ENCODE peak calls at places on chromosomes 4 and X, in nine cellular contexts. H is tibial nerve, O is gastrocnemius medialis, E is A549, V is mammary epithelial cell, P is dorsolateral prefrontal cortex, M is SJCRH30, D is substantia nigra, Q is testis. A is an unnamed sample.

GRCh38 chr4:40316782-40317635 is 18.1 kb upstream of the CHRNA9 start:
- DNase-seq in P (no peak), Q (peak; percentile 46), V (peak; percentile 88), E (no peak), O (no peak), H (peak; percentile 42), M (peak; percentile 47), D (no peak), A (no peak)

GRCh38 chr4:88040707-88041106 is 33.3 kb downstream of the PKD2 start:
- DNase-seq in O (no peak), M (no peak), Q (no peak), P (no peak), E (no peak), V (no peak), D (no peak), H (no peak), A (no peak)

GRCh38 chr4:141524116-141524515 is 112.3 kb upstream of the IL15 start:
- DNase-seq in O (no peak), D (no peak), M (no peak), V (no peak), P (no peak), H (no peak), E (no peak), Q (no peak), A (no peak)

GRCh38 chr4:150582881-150583286 is 933 bp downstream of the MAB21L2 start:
- DNase-seq in H (no peak), P (peak; percentile 41), V (no peak), Q (no peak), E (no peak), M (no peak), D (no peak), O (no peak), A (no peak)

GRCh38 chrX:97898798-97899197 is 1015.1 kb downstream of the RPA4 start:
- DNase-seq in O (no peak), M (no peak), V (no peak), D (no peak), H (no peak), E (no peak), Q (no peak), P (no peak), A (no peak)

GRCh38 chr4:123390846-123391456 is 5.6 kb upstream of the SPRY1 start:
- DNase-seq in V (no peak), O (no peak), Q (no peak), P (no peak), E (no peak), D (no peak), H (no peak), M (no peak), A (no peak)

GRCh38 chrX:12332786-12333347 is 194.6 kb downstream of the FRMPD4 start:
- DNase-seq in E (no peak), Q (no peak), V (no peak), O (no peak), D (no peak), P (no peak), M (no peak), H (no peak), A (no peak)

GRCh38 chr4:128355301-128355700 is 67.7 kb upstream of the PGRMC2 start:
- DNase-seq in E (peak; percentile 15), Q (no peak), P (no peak), O (no peak), M (no peak), H (no peak), V (no peak), D (no peak), A (no peak)

GRCh38 chr4:8383451-8384160 is 56.9 kb downstream of the ACOX3 start:
- DNase-seq in V (no peak), P (no peak), E (no peak), D (no peak), M (peak; percentile 88), Q (peak; percentile 19), O (no peak), H (no peak), A (no peak)

GRCh38 chrX:123961268-123962005 is at the start of gene STAG2:
- DNase-seq in E (peak; percentile 71), Q (peak; percentile 83), M (peak; percentile 94), V (peak; percentile 71), D (peak; percentile 72), H (peak; percentile 78), O (peak; percentile 82), P (peak; percentile 78), A (peak; percentile 70)

GRCh38 chr4:158333820-158334219 is 123.5 kb downstream of the TMEM144 start:
- DNase-seq in O (no peak), E (no peak), H (no peak), P (no peak), Q (no peak), D (no peak), V (no peak), M (no peak), A (no peak)

GRCh38 chrX:15882704-15883539 is 28.3 kb upstream of the AP1S2 start:
- DNase-seq in P (no peak), H (no peak), O (no peak), V (peak; percentile 60), E (no peak), Q (no peak), D (no peak), M (peak; percentile 4), A (no peak)

GRCh38 chrX:30504309-30504708 is 73.3 kb downstream of the TASL start:
- DNase-seq in Q (no peak), D (no peak), V (peak; percentile 8), O (no peak), E (no peak), P (no peak), H (no peak), M (no peak), A (no peak)

GRCh38 chrX:19564606-19565005 is 49.3 kb upstream of the MAP3K15 start:
- DNase-seq in Q (no peak), H (no peak), M (no peak), V (no peak), P (no peak), D (no peak), E (no peak), O (no peak), A (no peak)
- H3K27ac ChIP-seq in Q (no peak overlapping the region), H (no peak overlapping the region), M (no peak overlapping the region), V (no peak overlapping the region), P (no peak overlapping the region), D (no peak overlapping the region), E (no peak overlapping the region), O (no peak overlapping the region), A (no peak overlapping the region)

GRCh38 chr4:65546882-65547281 is 123.4 kb downstream of the EPHA5 start:
- DNase-seq in D (no peak), H (no peak), O (no peak), V (no peak), E (no peak), P (no peak), Q (no peak), M (no peak), A (no peak)

GRCh38 chr4:65550500-65550899 is 119.8 kb downstream of the EPHA5 start:
- DNase-seq in V (no peak), M (no peak), D (no peak), H (no peak), E (no peak), Q (no peak), O (no peak), P (no peak), A (no peak)

DNA sequence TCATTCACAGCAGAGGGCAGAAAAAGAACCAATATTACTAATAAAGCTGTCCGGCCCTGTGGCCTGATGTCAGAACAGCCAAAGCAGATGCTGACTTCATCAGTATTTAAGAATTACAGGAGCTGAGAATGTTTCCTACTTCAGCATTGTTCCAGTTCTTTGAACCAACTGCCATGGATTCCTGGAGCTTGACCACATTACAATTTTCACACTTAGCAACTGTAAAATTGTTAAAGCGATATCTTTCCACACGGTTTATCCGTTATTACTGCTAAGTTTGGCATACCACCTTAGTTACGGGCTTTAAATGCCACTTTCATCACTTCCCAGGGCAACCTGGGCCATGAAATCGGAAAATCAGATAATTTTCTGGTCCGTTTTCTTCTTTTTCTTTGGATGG is 118.2 kb downstream of the EPHA5 start:
- DNase-seq in O (no peak), Q (no peak), P (no peak), M (peak; percentile 29), D (no peak), V (no peak), H (no peak), E (no peak), A (no peak)
- H3K27ac ChIP-seq in O (no peak overlapping the region), Q (no peak overlapping the region), P (no peak overlapping the region), M (peak overlapping the region; percentile 65), D (no peak overlapping the region), V (no peak overlapping the region), H (no peak overlapping the region), E (no peak overlapping the region), A (no peak overlapping the region)

DNA sequence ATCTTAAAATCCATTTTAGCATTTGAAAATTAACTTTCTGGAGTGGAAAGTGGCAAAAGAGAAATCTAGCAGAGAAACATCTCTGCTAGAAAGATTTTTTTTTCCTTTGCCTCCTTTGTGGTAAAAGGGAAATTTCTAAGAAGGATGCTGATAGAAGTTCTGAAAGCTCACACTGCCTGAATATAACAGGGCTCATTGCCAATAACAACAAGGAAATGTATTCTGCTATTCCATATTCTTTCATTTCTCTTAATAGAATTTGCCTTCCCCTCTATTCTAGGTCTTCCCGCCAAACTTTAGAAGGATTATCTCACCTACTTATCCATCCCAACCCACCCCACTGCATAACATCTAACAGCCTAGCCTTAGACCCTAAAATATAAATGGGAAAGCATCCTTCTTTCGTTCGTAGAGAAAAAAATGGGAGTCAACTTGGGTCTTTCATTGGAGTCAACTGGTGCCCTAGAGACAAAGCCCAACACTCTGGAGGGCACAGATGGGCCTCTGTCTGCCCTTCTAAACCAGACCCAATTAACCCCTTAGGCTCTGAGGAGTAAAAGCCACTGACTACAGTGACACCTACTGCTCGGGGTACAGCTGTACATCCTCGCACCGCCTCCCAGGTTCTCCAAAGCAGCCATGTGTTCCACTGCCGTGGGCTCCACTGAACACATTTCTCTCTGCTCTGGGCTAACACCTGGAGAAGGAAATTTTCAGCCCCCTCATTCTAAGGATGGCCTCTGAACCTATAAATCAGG is 103.9 kb downstream of the MAML3 start:
- DNase-seq in E (peak; percentile 53), M (no peak), V (no peak), H (no peak), P (no peak), Q (peak; percentile 32), D (no peak), O (no peak), A (no peak)
- H3K27ac ChIP-seq in E (peak overlapping the region; percentile 88), M (no peak overlapping the region), V (no peak overlapping the region), H (no peak overlapping the region), P (no peak overlapping the region), Q (peak overlapping the region; percentile 68), D (no peak overlapping the region), O (peak overlapping the region; percentile 21), A (no peak overlapping the region)

GRCh38 chrX:1500701-1501624 is 36.0 kb downstream of the P2RY8 start:
- DNase-seq in H (no peak), O (no peak), Q (no peak), D (no peak), M (no peak), E (no peak), V (no peak), P (peak; percentile 10), A (no peak)

GRCh38 chrX:1502241-1502640 is 34.7 kb downstream of the P2RY8 start:
- DNase-seq in O (no peak), Q (no peak), M (no peak), D (no peak), V (no peak), P (peak; percentile 2), E (no peak), H (no peak), A (no peak)

GRCh38 chrX:1507511-1508463 is 29.2 kb downstream of the P2RY8 start:
- DNase-seq in Q (no peak), V (peak; percentile 15), E (no peak), H (no peak), M (no peak), P (no peak), O (no peak), D (no peak), A (no peak)

GRCh38 chrX:1506916-1507315 is 30.1 kb downstream of the P2RY8 start:
- DNase-seq in O (no peak), E (no peak), M (no peak), D (no peak), P (no peak), Q (no peak), H (no peak), V (no peak), A (no peak)

GRCh38 chrX:1502853-1503252 is 34.1 kb downstream of the P2RY8 start:
- DNase-seq in D (no peak), H (no peak), P (peak; percentile 3), Q (no peak), M (no peak), V (no peak), E (no peak), O (no peak), A (no peak)
- H3K27ac ChIP-seq in D (no peak overlapping the region), H (no peak overlapping the region), P (no peak overlapping the region), Q (no peak overlapping the region), M (no peak overlapping the region), V (no peak overlapping the region), E (no peak overlapping the region), O (peak overlapping the region; percentile 76), A (no peak overlapping the region)

A was measured in caudate nucleus.